ENCODE peak calls at places on chromosomes 13 and 19, in four cellular contexts. B is esophagus muscularis mucosa, R is heart left ventricle, S is body of pancreas. M is an unnamed sample.

GRCh38 chr19:56642711-56643459 is at the start of gene SMIM17:
- DNase-seq in B (no peak), R (no peak), S (no peak), M (no peak)

GRCh38 chr19:2567580-2567979 is 91.7 kb downstream of the GADD45B start:
- DNase-seq in B (no peak), R (peak), S (no peak), M (no peak)

GRCh38 chr19:37983153-37983552 is 76.1 kb downstream of the SIPA1L3 start:
- DNase-seq in B (no peak), R (no peak), S (no peak), M (no peak)

GRCh38 chr19:16293133-16294085 is 31.2 kb upstream of the KLF2 start:
- DNase-seq in B (peak), R (no peak), S (peak), M (peak)

GRCh38 chr13:77692746-77693448 is 4.6 kb upstream of the SLAIN1 start:
- DNase-seq in B (no peak), R (no peak), S (no peak), M (no peak)

GRCh38 chr19:19115954-19116353 is 22.3 kb downstream of the TMEM161A start:
- DNase-seq in B (no peak), R (peak), S (peak), M (peak)

GRCh38 chr19:3041756-3042517 is 12.9 kb upstream of the TLE2 start:
- DNase-seq in B (no peak), R (no peak), S (no peak), M (no peak)

GRCh38 chr19:42248270-42249148 is 6.1 kb upstream of the GSK3A start:
- DNase-seq in B (no peak), R (no peak), S (no peak), M (no peak)

GRCh38 chr19:35354898-35355297 is 3.4 kb upstream of the FFAR3 start:
- DNase-seq in B (no peak), R (peak), S (no peak), M (no peak)

GRCh38 chr13:44436589-44437337 is 63.1 kb downstream of the SERP2 start:
- DNase-seq in B (peak), R (peak), S (peak), M (peak)
- TF ChIP-seq POLR2A in B (peak), R (peak), S (peak), M (peak)

GRCh38 chr13:88456155-88456554 is 785.0 kb downstream of the SLITRK5 start:
- DNase-seq in B (no peak), R (no peak), S (no peak), M (no peak)

DNA sequence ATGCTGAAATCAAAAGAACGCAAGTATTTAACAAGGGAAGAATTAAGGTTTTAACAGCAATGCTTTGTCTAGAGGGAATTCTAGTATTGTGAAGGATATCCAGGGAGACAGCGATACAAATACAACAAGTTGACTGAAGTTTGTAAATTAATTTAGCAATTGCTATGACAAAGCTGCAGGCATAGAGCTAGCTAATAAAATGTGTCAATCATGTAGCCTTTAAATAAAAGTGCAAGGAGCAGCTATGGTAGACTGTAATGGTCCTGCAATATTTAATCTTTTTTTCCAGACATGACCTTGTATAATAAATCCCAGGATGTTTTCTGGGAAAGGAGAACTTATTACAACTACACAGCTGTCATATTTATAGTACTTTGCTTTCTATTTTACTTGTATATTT is 779.3 kb downstream of the SLITRK5 start:
- DNase-seq in B (no peak), R (no peak), S (no peak), M (no peak)
- TF ChIP-seq POLR2A in B (no peak), R (no peak), S (no peak), M (no peak)

GRCh38 chr13:49995535-49996165 is 1.2 kb upstream of the TRIM13 start:
- DNase-seq in B (no peak), R (no peak), S (no peak), M (no peak)

GRCh38 chr13:49997935-49998334 is 1.1 kb downstream of the TRIM13 start:
- DNase-seq in B (no peak), R (no peak), S (no peak), M (no peak)

GRCh38 chr13:49998714-49999624 is 2.1 kb downstream of the TRIM13 start:
- DNase-seq in B (no peak), R (no peak), S (no peak), M (no peak)

GRCh38 chr13:49996951-49997895 is at the start of gene TRIM13:
- DNase-seq in B (peak), R (peak), S (peak), M (peak)

DNA sequence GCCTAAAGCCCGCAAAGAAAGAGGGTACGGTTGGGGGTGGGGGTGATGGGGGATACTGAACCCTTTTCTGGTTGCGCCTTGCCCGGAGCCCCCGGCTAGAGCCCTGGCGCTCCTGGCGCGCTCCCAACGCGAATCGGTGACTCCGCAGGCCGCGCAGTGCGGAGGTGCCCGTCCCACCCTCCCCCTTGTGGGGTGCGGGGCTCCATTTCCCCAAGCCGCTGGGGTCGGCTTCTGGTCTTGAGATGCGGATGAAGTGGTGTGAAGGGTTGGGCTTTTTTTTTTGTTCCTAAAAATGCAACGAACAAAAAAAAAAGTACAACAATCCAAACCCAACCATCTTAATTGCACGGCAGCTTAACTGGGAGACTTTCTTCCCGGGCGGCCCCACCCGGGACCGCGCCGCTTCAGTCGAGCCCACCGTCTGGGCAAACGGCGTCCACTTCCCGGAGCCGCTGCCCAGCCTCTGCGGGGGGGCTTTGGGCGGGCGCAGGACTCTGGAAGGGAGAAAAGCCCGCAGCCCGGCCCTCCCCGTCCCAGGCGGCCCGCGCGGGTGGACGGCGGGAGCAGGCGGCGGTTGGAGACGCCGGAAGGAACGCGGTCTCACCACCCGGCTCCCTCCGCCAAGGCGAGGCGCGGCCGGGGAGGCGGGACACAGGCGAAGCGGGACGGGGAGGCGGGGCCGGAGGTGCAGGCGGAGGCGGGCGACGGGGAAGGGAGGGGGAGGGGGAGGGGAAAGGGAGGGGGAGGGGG is 501 bp upstream of the TRIM13 start:
- DNase-seq in B (peak), R (peak), S (peak), M (peak)
- TF ChIP-seq POLR2A in B (peak), R (peak), S (peak), M (peak)

DNA sequence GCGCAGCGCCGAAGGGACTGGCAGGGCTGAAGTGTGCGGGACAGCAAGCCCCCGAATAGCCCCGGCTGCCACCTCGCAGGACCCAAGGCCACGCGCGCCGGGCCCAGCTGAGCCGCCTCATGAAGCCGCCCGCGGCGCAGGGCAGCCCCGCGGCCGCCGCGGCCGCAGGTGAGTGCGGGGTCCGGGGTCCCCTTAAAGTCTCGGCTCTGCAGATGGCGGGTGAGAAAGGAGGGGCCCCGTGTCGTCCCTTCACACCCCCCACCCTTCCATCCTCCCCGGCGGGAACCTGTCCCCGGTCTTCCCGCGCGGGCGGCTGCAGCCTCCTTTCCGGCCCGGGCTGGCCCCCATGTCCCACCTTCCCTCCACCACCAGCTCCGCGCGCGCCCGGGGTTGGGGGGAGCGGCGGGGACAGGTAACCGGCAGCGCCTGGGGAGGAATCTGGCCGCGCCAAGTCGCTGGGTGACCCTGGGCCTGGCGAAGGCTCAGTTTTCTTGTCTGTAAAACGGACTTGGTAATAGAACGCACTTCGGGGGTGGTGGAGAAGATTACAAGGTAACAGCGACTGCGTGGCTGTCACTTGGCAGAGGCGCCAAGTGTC is 338 bp downstream of the RGCC start:
- DNase-seq in B (no peak), R (peak), S (no peak), M (no peak)
- TF ChIP-seq POLR2A in B (peak), R (no peak), S (no peak), M (no peak)

DNA sequence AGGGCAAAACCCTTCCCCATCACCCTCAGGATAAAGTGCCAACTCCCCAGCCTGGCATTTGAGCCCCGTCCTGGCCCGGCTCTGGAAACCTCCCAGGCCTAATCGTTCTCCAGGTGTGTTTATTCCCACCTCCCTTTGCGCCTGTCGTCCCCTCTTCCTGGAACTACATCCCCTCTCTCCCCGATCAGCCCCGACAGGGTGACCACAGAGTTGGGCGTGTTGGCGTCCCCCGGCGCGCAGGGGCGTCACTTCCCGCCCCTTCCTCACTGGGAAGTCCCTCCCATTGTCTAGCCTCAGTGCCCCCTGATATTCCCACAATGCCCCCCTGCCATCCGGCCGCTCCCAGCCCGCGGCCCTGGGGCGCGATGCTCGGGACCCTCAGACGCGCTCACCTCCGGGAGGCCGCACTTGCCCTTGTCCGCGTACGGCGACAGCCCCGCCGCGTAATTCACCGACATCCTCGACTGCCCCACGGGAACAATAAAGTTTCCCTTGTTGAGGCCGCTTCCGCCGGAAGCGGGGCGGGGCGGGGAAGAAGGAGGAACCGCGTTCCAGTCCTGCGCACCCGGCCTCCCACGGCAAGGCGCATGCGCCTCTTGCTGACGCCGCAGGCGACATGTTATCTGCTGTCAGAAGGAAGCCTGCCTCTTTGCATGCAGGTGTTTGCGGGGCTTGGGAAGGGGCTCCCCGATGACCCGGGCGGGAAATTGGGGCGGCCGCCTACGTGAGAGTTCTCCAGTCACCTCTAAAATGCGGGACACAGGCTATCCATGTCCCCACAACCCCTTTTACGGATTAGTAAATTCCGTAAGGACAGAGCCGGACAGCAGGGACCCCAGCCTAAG is at the start of the genes ANKRD24 and SIRT6:
- DNase-seq in B (peak), R (peak), S (peak), M (peak)
- TF ChIP-seq POLR2A in B (peak), R (peak), S (peak), M (peak)

DNA sequence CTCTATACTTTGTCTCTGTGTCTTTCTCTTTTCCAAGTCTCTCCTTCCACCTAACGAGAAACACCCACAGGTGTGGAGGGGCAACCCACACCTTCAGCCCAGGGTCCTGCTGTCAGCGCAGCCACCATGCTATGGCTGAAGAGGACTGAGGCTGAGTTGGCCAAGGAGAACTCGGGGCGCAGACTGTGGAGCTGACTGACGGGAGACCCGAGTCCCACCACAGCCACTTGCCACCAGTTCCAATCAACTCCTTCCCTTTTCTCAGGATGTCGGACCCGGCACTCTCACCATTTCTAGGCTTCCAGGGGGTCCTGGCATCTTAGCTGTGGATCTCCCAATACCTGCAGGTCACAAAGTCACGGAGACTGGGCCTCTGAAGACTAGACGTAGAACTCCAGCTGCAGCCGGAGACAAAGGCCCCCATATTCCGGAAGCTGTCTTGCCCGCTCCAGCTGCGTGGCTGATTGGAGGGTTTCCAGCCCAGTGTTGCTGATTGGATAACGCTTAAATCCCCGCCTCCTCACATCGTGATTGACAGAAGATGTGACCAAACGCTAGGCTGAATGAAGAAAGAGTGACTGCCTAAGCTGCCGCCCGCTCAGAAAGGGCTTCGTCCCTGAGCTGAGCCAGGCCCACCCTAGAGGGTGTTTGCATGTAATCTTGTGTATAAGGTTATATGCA is 63.6 kb downstream of the ZNF429 start:
- DNase-seq in B (peak), R (peak), S (peak), M (peak)
- TF ChIP-seq POLR2A in B (no peak), R (peak), S (peak), M (peak)

GRCh38 chr13:110828705-110829104 is 86.2 kb downstream of the ANKRD10 start:
- DNase-seq in B (no peak), R (no peak), S (no peak), M (no peak)
- TF ChIP-seq POLR2A in B (no peak), R (no peak), S (no peak), M (no peak)

GRCh38 chr13:113608246-113608635 is 23.7 kb downstream of the TFDP1 start:
- DNase-seq in B (no peak), R (no peak), S (no peak), M (no peak)
- TF ChIP-seq POLR2A in B (no peak), R (no peak), S (no peak), M (no peak)

GRCh38 chr19:343451-343931 is 1.1 kb downstream of the MIER2 start:
- DNase-seq in B (no peak), R (peak), S (no peak), M (no peak)

GRCh38 chr19:341386-342127 is 3.0 kb downstream of the MIER2 start:
- DNase-seq in B (no peak), R (no peak), S (no peak), M (no peak)

GRCh38 chr19:342128-342455 is 2.5 kb downstream of the MIER2 start:
- DNase-seq in B (no peak), R (no peak), S (no peak), M (peak)

GRCh38 chr19:343941-344624 is 513 bp downstream of the MIER2 start:
- DNase-seq in B (no peak), R (peak), S (peak), M (no peak)

DNA sequence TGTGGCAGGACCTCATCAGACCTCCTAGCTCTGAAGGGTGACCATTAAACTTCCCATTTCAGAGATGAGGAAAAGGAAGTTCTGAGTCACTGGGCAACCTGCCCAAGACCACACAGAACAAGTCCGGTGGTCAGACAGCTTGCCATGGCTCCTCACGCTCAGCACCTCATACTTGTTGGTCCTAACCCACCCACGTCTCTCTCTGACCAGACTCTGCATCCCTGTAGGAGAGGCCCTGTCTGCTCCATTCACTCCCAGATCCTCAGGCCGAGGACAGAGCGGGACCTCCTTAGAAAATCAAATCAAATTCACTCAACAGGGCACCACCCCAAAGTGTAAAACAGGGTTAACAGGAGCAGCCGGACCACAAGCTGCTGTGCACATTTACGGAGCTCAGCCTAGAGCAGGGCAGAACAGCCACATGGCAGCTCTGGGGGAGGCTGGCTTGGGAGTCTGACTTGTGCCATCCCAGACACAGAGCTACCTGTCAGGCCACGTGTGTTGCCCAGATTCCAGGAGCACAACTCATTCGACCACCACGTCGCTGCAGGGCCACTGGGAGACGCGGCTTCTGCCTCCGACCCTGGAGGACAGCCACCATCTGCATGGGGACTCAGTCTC is 1.7 kb downstream of the MIER2 start:
- DNase-seq in B (no peak), R (peak), S (peak), M (no peak)
- TF ChIP-seq POLR2A in B (no peak), R (no peak), S (no peak), M (no peak)

M was measured in right lobe of liver.